ENCODE peak calls at places on chromosome 12, in six cellular contexts. X, M, O, T, Z and F are unnamed samples. For H3K36me3, the result is how much of the 10 kb centered on the place peaks cover.

GRCh38 chr12:105425263-105426174 is 95.0 kb downstream of the C12orf75 start:
- DNase-seq in X (no peak), M (no peak), O (no peak), T (no peak), Z (no peak), F (no peak)

GRCh38 chr12:49061157-49061650 is 610 bp upstream of the KMT2D start:
- DNase-seq in X (no peak), M (no peak), O (no peak), T (no peak), Z (no peak), F (no peak)

GRCh38 chr12:47832263-47832933 is 12.7 kb upstream of the HDAC7 start:
- DNase-seq in X (no peak), M (no peak), O (no peak), T (no peak), Z (no peak), F (no peak)

GRCh38 chr12:27549801-27550652 is 26.0 kb downstream of the PPFIBP1 start:
- DNase-seq in X (peak), M (peak), O (peak), T (no peak), Z (peak), F (peak)

GRCh38 chr12:39620664-39621658 is 1.4 kb upstream of the ABCD2 start:
- DNase-seq in X (no peak), M (no peak), O (no peak), T (no peak), Z (no peak), F (no peak)

GRCh38 chr12:89706551-89707348 is 1.9 kb downstream of the ATP2B1 start:
- DNase-seq in X (no peak), M (peak), O (no peak), T (peak), Z (no peak), F (no peak)

GRCh38 chr12:5230861-5231260 is 187.2 kb downstream of the KCNA5 start:
- DNase-seq in X (no peak), M (no peak), O (no peak), T (no peak), Z (no peak), F (no peak)

GRCh38 chr12:126492181-126492580 is 1426.9 kb downstream of the AACS start:
- DNase-seq in X (no peak), M (no peak), O (no peak), T (no peak), Z (no peak), F (no peak)

GRCh38 chr12:102468261-102468940 is 12.0 kb downstream of the IGF1 start:
- DNase-seq in X (no peak), M (no peak), O (no peak), T (no peak), Z (no peak), F (no peak)

GRCh38 chr12:123546281-123546680 is 12.8 kb upstream of the RILPL1 start:
- DNase-seq in X (no peak), M (no peak), O (no peak), T (no peak), Z (no peak), F (no peak)

GRCh38 chr12:96046543-96047137 is 11.3 kb upstream of the LTA4H start:
- DNase-seq in X (no peak), M (no peak), O (no peak), T (no peak), Z (no peak), F (no peak)

GRCh38 chr12:113242018-113242418 is 20.8 kb downstream of the TPCN1 start:
- DNase-seq in X (peak), M (no peak), O (no peak), T (peak), Z (no peak), F (peak)

GRCh38 chr12:90978117-90978770 is 23.3 kb upstream of the CCER1 start:
- DNase-seq in X (no peak), M (no peak), O (no peak), T (no peak), Z (peak), F (peak)

DNA sequence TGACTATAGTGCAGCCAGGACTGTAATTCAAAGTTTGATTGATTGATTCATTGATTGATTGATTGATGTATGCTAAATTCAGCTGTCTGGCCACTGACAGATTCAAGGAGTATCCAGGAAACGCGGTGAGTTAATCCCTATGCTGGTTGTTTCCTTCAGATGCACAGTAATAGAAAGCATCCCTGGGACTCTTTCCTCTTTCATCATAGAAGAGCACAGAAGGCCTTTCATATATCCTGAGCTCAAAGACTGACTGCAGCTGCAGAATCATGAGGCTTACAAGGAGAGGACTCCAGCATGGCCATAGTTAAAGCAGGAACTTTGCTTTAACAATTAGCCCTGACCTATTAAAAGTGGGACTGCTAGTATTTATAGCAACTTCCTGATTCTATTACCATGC is 187.7 kb upstream of the TMTC1 start:
- DNase-seq in X (no peak), M (no peak), O (no peak), T (no peak), Z (no peak), F (no peak)
- TF ChIP-seq CTCF in X (no peak), M (no peak), O (no peak), T (no peak), Z (no peak), F (no peak)

DNA sequence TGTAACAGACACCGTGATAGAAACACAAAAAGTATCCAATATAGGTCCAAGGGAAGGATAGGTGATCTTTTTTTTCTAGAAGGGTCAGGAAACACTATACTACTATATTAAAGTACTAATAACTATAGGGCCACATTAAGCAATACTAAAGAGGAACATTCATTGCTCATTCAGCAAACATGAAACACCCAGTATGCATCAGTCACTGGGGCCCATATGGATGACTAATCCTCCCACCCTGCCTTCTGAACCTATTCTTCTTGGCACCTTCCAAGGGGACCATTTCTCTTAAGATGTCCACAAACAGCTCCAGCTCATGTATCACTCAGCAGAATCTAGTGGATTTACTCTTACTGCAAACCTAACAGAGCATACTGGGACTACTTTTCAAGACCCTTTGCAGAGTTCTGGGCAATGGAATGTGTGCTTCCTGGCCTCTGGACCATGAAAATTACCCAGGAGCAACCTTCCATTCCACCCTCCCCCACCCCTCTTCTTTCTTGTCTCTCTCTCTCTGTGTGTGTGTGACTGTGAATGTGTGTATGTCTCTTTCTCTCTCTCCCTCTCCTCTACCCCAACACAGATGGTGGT is 187.9 kb downstream of the EPS8 start:
- DNase-seq in X (no peak), M (no peak), O (no peak), T (no peak), Z (no peak), F (peak)
- H3K4me3 ChIP-seq in X (no peak), M (no peak), O (no peak), T (no peak), Z (no peak), F (no peak)

GRCh38 chr12:109244043-109244442 is 65.0 kb downstream of the FOXN4 start:
- DNase-seq in X (no peak), M (no peak), O (no peak), T (no peak), Z (no peak), F (no peak)
- H3K36me3 ChIP-seq in X (under half), M (under half), O (half or more), T (under half), Z (under half), F (under half)

DNA sequence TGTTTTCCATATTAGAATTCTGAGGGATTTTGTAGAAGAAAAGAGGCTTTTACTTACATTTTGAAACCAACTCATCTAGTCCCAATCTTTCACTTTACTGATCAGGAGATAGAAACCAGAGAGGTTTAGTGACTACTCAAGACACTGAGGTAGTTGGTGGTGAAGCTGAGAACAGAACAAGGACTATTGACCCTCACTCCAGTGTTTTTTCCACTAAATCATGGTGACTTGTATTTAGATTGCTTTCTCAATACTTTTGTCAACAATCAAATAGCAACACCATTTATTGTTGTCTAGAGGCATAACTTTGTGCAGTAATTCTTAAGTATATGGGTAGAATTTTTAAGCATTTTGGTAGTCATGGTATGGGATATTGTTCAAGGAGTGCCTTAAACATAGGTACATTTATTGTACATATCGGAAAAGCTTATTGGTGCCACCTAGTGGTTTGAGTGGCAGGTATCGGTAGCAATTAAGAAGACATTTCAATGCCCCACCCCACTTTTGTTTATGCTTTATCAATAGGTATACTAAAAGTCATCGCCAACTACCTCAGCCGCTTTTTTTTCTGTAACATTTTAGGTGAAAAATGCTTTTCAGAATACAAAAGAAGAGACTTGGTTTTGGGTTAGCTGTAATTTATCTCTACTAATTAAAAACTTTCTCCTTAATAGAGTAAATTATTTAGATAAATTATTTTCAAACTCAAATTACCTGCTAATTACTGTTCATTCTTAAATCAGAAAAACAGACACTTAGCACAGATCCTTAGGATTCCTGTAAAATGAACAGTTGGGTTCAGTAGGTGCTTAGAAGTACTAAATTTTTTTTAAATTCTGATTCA is 47.3 kb upstream of the PAWR start:
- DNase-seq in X (no peak), M (peak), O (no peak), T (peak), Z (peak), F (peak)
- TF ChIP-seq CTCF in X (peak), M (peak), O (peak), T (peak), Z (peak), F (peak)